ENCODE peak calls at places on chromosome 12, in eight cellular contexts. One of them, this sample, is unnamed.

GRCh38 chr12:122147514-122148290 is 26.3 kb downstream of the IL31 start:
- DNase-seq in Kasumi-1: no peak
- DNase-seq in stimulated activated CD8-positive, alpha-beta memory T cell treated with anti-CD3 and anti-CD28 coated beads, Interleukin-15, amount 100 ng/mL, for 24 hours: no peak
- DNase-seq in activated naive CD8-positive, alpha-beta T cell treated with anti-CD3 and anti-CD28 coated beads, Interleukin-2, amount 50 U/mL, for 24 hours: no peak
- DNase-seq in NCI-H2171 treated with DMSO at 0.1 percent for 48 hours: no peak
- DNase-seq in activated T-cell treated with anti-CD3 and anti-CD28 coated beads, Interleukin-2, amount 50 U/mL, for 72 hours: no peak
- DNase-seq in mucosa of gallbladder: no peak
- DNase-seq in NT2/D1: no peak
- DNase-seq in this sample: no peak

GRCh38 chr12:104457746-104458644 is 1.2 kb downstream of the CHST11 start:
- DNase-seq in Kasumi-1: no peak
- DNase-seq in stimulated activated CD8-positive, alpha-beta memory T cell treated with anti-CD3 and anti-CD28 coated beads, Interleukin-15, amount 100 ng/mL, for 24 hours: peak
- DNase-seq in activated naive CD8-positive, alpha-beta T cell treated with anti-CD3 and anti-CD28 coated beads, Interleukin-2, amount 50 U/mL, for 24 hours: peak
- DNase-seq in NCI-H2171 treated with DMSO at 0.1 percent for 48 hours: peak
- DNase-seq in activated T-cell treated with anti-CD3 and anti-CD28 coated beads, Interleukin-2, amount 50 U/mL, for 72 hours: peak
- DNase-seq in mucosa of gallbladder: peak
- DNase-seq in NT2/D1: no peak
- DNase-seq in this sample: no peak

GRCh38 chr12:38775457-38775856 is 129.9 kb downstream of the CPNE8 start:
- DNase-seq in Kasumi-1: no peak
- DNase-seq in stimulated activated CD8-positive, alpha-beta memory T cell treated with anti-CD3 and anti-CD28 coated beads, Interleukin-15, amount 100 ng/mL, for 24 hours: no peak
- DNase-seq in activated naive CD8-positive, alpha-beta T cell treated with anti-CD3 and anti-CD28 coated beads, Interleukin-2, amount 50 U/mL, for 24 hours: no peak
- DNase-seq in NCI-H2171 treated with DMSO at 0.1 percent for 48 hours: no peak
- DNase-seq in activated T-cell treated with anti-CD3 and anti-CD28 coated beads, Interleukin-2, amount 50 U/mL, for 72 hours: no peak
- DNase-seq in mucosa of gallbladder: no peak
- DNase-seq in NT2/D1: no peak
- DNase-seq in this sample: no peak

GRCh38 chr12:4997939-4998338 is 45.7 kb upstream of the KCNA5 start:
- DNase-seq in Kasumi-1: no peak
- DNase-seq in stimulated activated CD8-positive, alpha-beta memory T cell treated with anti-CD3 and anti-CD28 coated beads, Interleukin-15, amount 100 ng/mL, for 24 hours: no peak
- DNase-seq in activated naive CD8-positive, alpha-beta T cell treated with anti-CD3 and anti-CD28 coated beads, Interleukin-2, amount 50 U/mL, for 24 hours: no peak
- DNase-seq in NCI-H2171 treated with DMSO at 0.1 percent for 48 hours: no peak
- DNase-seq in activated T-cell treated with anti-CD3 and anti-CD28 coated beads, Interleukin-2, amount 50 U/mL, for 72 hours: no peak
- DNase-seq in mucosa of gallbladder: no peak
- DNase-seq in NT2/D1: no peak
- DNase-seq in this sample: no peak

GRCh38 chr12:94404854-94405253 is 54.8 kb downstream of the CEP83 start:
- DNase-seq in Kasumi-1: no peak
- DNase-seq in stimulated activated CD8-positive, alpha-beta memory T cell treated with anti-CD3 and anti-CD28 coated beads, Interleukin-15, amount 100 ng/mL, for 24 hours: no peak
- DNase-seq in activated naive CD8-positive, alpha-beta T cell treated with anti-CD3 and anti-CD28 coated beads, Interleukin-2, amount 50 U/mL, for 24 hours: no peak
- DNase-seq in NCI-H2171 treated with DMSO at 0.1 percent for 48 hours: peak
- DNase-seq in activated T-cell treated with anti-CD3 and anti-CD28 coated beads, Interleukin-2, amount 50 U/mL, for 72 hours: no peak
- DNase-seq in mucosa of gallbladder: no peak
- DNase-seq in NT2/D1: no peak
- DNase-seq in this sample: no peak

GRCh38 chr12:42143401-42144173 is 1.1 kb downstream of the GXYLT1 start:
- DNase-seq in Kasumi-1: peak
- DNase-seq in stimulated activated CD8-positive, alpha-beta memory T cell treated with anti-CD3 and anti-CD28 coated beads, Interleukin-15, amount 100 ng/mL, for 24 hours: no peak
- DNase-seq in activated naive CD8-positive, alpha-beta T cell treated with anti-CD3 and anti-CD28 coated beads, Interleukin-2, amount 50 U/mL, for 24 hours: no peak
- DNase-seq in NCI-H2171 treated with DMSO at 0.1 percent for 48 hours: peak
- DNase-seq in activated T-cell treated with anti-CD3 and anti-CD28 coated beads, Interleukin-2, amount 50 U/mL, for 72 hours: no peak
- DNase-seq in mucosa of gallbladder: no peak
- DNase-seq in NT2/D1: no peak
- DNase-seq in this sample: no peak

GRCh38 chr12:97960741-97961608 is 498.4 kb downstream of the RMST start:
- DNase-seq in Kasumi-1: peak
- DNase-seq in stimulated activated CD8-positive, alpha-beta memory T cell treated with anti-CD3 and anti-CD28 coated beads, Interleukin-15, amount 100 ng/mL, for 24 hours: no peak
- DNase-seq in activated naive CD8-positive, alpha-beta T cell treated with anti-CD3 and anti-CD28 coated beads, Interleukin-2, amount 50 U/mL, for 24 hours: peak
- DNase-seq in NCI-H2171 treated with DMSO at 0.1 percent for 48 hours: peak
- DNase-seq in activated T-cell treated with anti-CD3 and anti-CD28 coated beads, Interleukin-2, amount 50 U/mL, for 72 hours: peak
- DNase-seq in mucosa of gallbladder: peak
- DNase-seq in NT2/D1: peak
- DNase-seq in this sample: no peak

GRCh38 chr12:108689314-108690190 is 41.8 kb downstream of the CORO1C start:
- DNase-seq in Kasumi-1: peak
- DNase-seq in stimulated activated CD8-positive, alpha-beta memory T cell treated with anti-CD3 and anti-CD28 coated beads, Interleukin-15, amount 100 ng/mL, for 24 hours: no peak
- DNase-seq in activated naive CD8-positive, alpha-beta T cell treated with anti-CD3 and anti-CD28 coated beads, Interleukin-2, amount 50 U/mL, for 24 hours: peak
- DNase-seq in NCI-H2171 treated with DMSO at 0.1 percent for 48 hours: no peak
- DNase-seq in activated T-cell treated with anti-CD3 and anti-CD28 coated beads, Interleukin-2, amount 50 U/mL, for 72 hours: peak
- DNase-seq in mucosa of gallbladder: peak
- DNase-seq in NT2/D1: no peak
- DNase-seq in this sample: no peak

GRCh38 chr12:89971880-89972279 is 263.2 kb upstream of the ATP2B1 start:
- DNase-seq in Kasumi-1: no peak
- DNase-seq in stimulated activated CD8-positive, alpha-beta memory T cell treated with anti-CD3 and anti-CD28 coated beads, Interleukin-15, amount 100 ng/mL, for 24 hours: no peak
- DNase-seq in activated naive CD8-positive, alpha-beta T cell treated with anti-CD3 and anti-CD28 coated beads, Interleukin-2, amount 50 U/mL, for 24 hours: no peak
- DNase-seq in NCI-H2171 treated with DMSO at 0.1 percent for 48 hours: no peak
- DNase-seq in activated T-cell treated with anti-CD3 and anti-CD28 coated beads, Interleukin-2, amount 50 U/mL, for 72 hours: no peak
- DNase-seq in mucosa of gallbladder: peak
- DNase-seq in NT2/D1: no peak
- DNase-seq in this sample: no peak

GRCh38 chr12:124002021-124002640 is 29.1 kb downstream of the ZNF664 start:
- DNase-seq in Kasumi-1: no peak
- DNase-seq in stimulated activated CD8-positive, alpha-beta memory T cell treated with anti-CD3 and anti-CD28 coated beads, Interleukin-15, amount 100 ng/mL, for 24 hours: no peak
- DNase-seq in activated naive CD8-positive, alpha-beta T cell treated with anti-CD3 and anti-CD28 coated beads, Interleukin-2, amount 50 U/mL, for 24 hours: no peak
- DNase-seq in NCI-H2171 treated with DMSO at 0.1 percent for 48 hours: no peak
- DNase-seq in activated T-cell treated with anti-CD3 and anti-CD28 coated beads, Interleukin-2, amount 50 U/mL, for 72 hours: no peak
- DNase-seq in mucosa of gallbladder: no peak
- DNase-seq in NT2/D1: no peak
- DNase-seq in this sample: no peak

GRCh38 chr12:12714276-12715001 is 2.7 kb upstream of the CDKN1B start:
- DNase-seq in Kasumi-1: no peak
- DNase-seq in stimulated activated CD8-positive, alpha-beta memory T cell treated with anti-CD3 and anti-CD28 coated beads, Interleukin-15, amount 100 ng/mL, for 24 hours: no peak
- DNase-seq in activated naive CD8-positive, alpha-beta T cell treated with anti-CD3 and anti-CD28 coated beads, Interleukin-2, amount 50 U/mL, for 24 hours: peak
- DNase-seq in NCI-H2171 treated with DMSO at 0.1 percent for 48 hours: peak
- DNase-seq in activated T-cell treated with anti-CD3 and anti-CD28 coated beads, Interleukin-2, amount 50 U/mL, for 72 hours: peak
- DNase-seq in mucosa of gallbladder: no peak
- DNase-seq in NT2/D1: no peak
- DNase-seq in this sample: no peak

GRCh38 chr12:3077572-3078081 is 448 bp downstream of the TSPAN9 start:
- DNase-seq in Kasumi-1: no peak
- DNase-seq in stimulated activated CD8-positive, alpha-beta memory T cell treated with anti-CD3 and anti-CD28 coated beads, Interleukin-15, amount 100 ng/mL, for 24 hours: no peak
- DNase-seq in activated naive CD8-positive, alpha-beta T cell treated with anti-CD3 and anti-CD28 coated beads, Interleukin-2, amount 50 U/mL, for 24 hours: no peak
- DNase-seq in NCI-H2171 treated with DMSO at 0.1 percent for 48 hours: peak
- DNase-seq in activated T-cell treated with anti-CD3 and anti-CD28 coated beads, Interleukin-2, amount 50 U/mL, for 72 hours: no peak
- DNase-seq in mucosa of gallbladder: peak
- DNase-seq in NT2/D1: no peak
- DNase-seq in this sample: no peak

GRCh38 chr12:77841467-77842054 is 10.9 kb downstream of the NAV3 start:
- DNase-seq in Kasumi-1: no peak
- DNase-seq in stimulated activated CD8-positive, alpha-beta memory T cell treated with anti-CD3 and anti-CD28 coated beads, Interleukin-15, amount 100 ng/mL, for 24 hours: no peak
- DNase-seq in activated naive CD8-positive, alpha-beta T cell treated with anti-CD3 and anti-CD28 coated beads, Interleukin-2, amount 50 U/mL, for 24 hours: no peak
- DNase-seq in NCI-H2171 treated with DMSO at 0.1 percent for 48 hours: no peak
- DNase-seq in activated T-cell treated with anti-CD3 and anti-CD28 coated beads, Interleukin-2, amount 50 U/mL, for 72 hours: no peak
- DNase-seq in mucosa of gallbladder: no peak
- DNase-seq in NT2/D1: no peak
- DNase-seq in this sample: no peak

GRCh38 chr12:119808441-119808840 is 68.7 kb downstream of the CIT start:
- DNase-seq in Kasumi-1: no peak
- DNase-seq in stimulated activated CD8-positive, alpha-beta memory T cell treated with anti-CD3 and anti-CD28 coated beads, Interleukin-15, amount 100 ng/mL, for 24 hours: no peak
- DNase-seq in activated naive CD8-positive, alpha-beta T cell treated with anti-CD3 and anti-CD28 coated beads, Interleukin-2, amount 50 U/mL, for 24 hours: no peak
- DNase-seq in NCI-H2171 treated with DMSO at 0.1 percent for 48 hours: no peak
- DNase-seq in activated T-cell treated with anti-CD3 and anti-CD28 coated beads, Interleukin-2, amount 50 U/mL, for 72 hours: no peak
- DNase-seq in mucosa of gallbladder: no peak
- DNase-seq in NT2/D1: no peak
- DNase-seq in this sample: no peak

GRCh38 chr12:109757671-109758265 is 44.1 kb downstream of the FAM222A start:
- DNase-seq in Kasumi-1: no peak
- DNase-seq in stimulated activated CD8-positive, alpha-beta memory T cell treated with anti-CD3 and anti-CD28 coated beads, Interleukin-15, amount 100 ng/mL, for 24 hours: no peak
- DNase-seq in activated naive CD8-positive, alpha-beta T cell treated with anti-CD3 and anti-CD28 coated beads, Interleukin-2, amount 50 U/mL, for 24 hours: no peak
- DNase-seq in NCI-H2171 treated with DMSO at 0.1 percent for 48 hours: no peak
- DNase-seq in activated T-cell treated with anti-CD3 and anti-CD28 coated beads, Interleukin-2, amount 50 U/mL, for 72 hours: no peak
- DNase-seq in mucosa of gallbladder: no peak
- DNase-seq in NT2/D1: no peak
- DNase-seq in this sample: no peak

GRCh38 chr12:90015228-90015627 is 306.6 kb upstream of the ATP2B1 start:
- DNase-seq in Kasumi-1: no peak
- DNase-seq in stimulated activated CD8-positive, alpha-beta memory T cell treated with anti-CD3 and anti-CD28 coated beads, Interleukin-15, amount 100 ng/mL, for 24 hours: no peak
- DNase-seq in activated naive CD8-positive, alpha-beta T cell treated with anti-CD3 and anti-CD28 coated beads, Interleukin-2, amount 50 U/mL, for 24 hours: no peak
- DNase-seq in NCI-H2171 treated with DMSO at 0.1 percent for 48 hours: no peak
- DNase-seq in activated T-cell treated with anti-CD3 and anti-CD28 coated beads, Interleukin-2, amount 50 U/mL, for 72 hours: no peak
- DNase-seq in mucosa of gallbladder: no peak
- DNase-seq in NT2/D1: no peak
- DNase-seq in this sample: no peak

GRCh38 chr12:98743362-98743953 is 98.4 kb downstream of the APAF1 start:
- DNase-seq in Kasumi-1: peak
- DNase-seq in stimulated activated CD8-positive, alpha-beta memory T cell treated with anti-CD3 and anti-CD28 coated beads, Interleukin-15, amount 100 ng/mL, for 24 hours: no peak
- DNase-seq in activated naive CD8-positive, alpha-beta T cell treated with anti-CD3 and anti-CD28 coated beads, Interleukin-2, amount 50 U/mL, for 24 hours: peak
- DNase-seq in NCI-H2171 treated with DMSO at 0.1 percent for 48 hours: no peak
- DNase-seq in activated T-cell treated with anti-CD3 and anti-CD28 coated beads, Interleukin-2, amount 50 U/mL, for 72 hours: peak
- DNase-seq in mucosa of gallbladder: no peak
- DNase-seq in NT2/D1: peak
- DNase-seq in this sample: no peak

GRCh38 chr12:58584885-58585284 is 335.4 kb downstream of the LRIG3 start:
- DNase-seq in Kasumi-1: no peak
- DNase-seq in stimulated activated CD8-positive, alpha-beta memory T cell treated with anti-CD3 and anti-CD28 coated beads, Interleukin-15, amount 100 ng/mL, for 24 hours: no peak
- DNase-seq in activated naive CD8-positive, alpha-beta T cell treated with anti-CD3 and anti-CD28 coated beads, Interleukin-2, amount 50 U/mL, for 24 hours: no peak
- DNase-seq in NCI-H2171 treated with DMSO at 0.1 percent for 48 hours: peak
- DNase-seq in activated T-cell treated with anti-CD3 and anti-CD28 coated beads, Interleukin-2, amount 50 U/mL, for 72 hours: no peak
- DNase-seq in mucosa of gallbladder: no peak
- DNase-seq in NT2/D1: no peak
- DNase-seq in this sample: no peak

GRCh38 chr12:524167-524951 is 64.6 kb downstream of the B4GALNT3 start:
- DNase-seq in Kasumi-1: no peak
- DNase-seq in stimulated activated CD8-positive, alpha-beta memory T cell treated with anti-CD3 and anti-CD28 coated beads, Interleukin-15, amount 100 ng/mL, for 24 hours: no peak
- DNase-seq in activated naive CD8-positive, alpha-beta T cell treated with anti-CD3 and anti-CD28 coated beads, Interleukin-2, amount 50 U/mL, for 24 hours: no peak
- DNase-seq in NCI-H2171 treated with DMSO at 0.1 percent for 48 hours: peak
- DNase-seq in activated T-cell treated with anti-CD3 and anti-CD28 coated beads, Interleukin-2, amount 50 U/mL, for 72 hours: no peak
- DNase-seq in mucosa of gallbladder: peak
- DNase-seq in NT2/D1: no peak
- DNase-seq in this sample: no peak

GRCh38 chr12:75724913-75725312 is 213.5 kb upstream of the KRR1 start:
- DNase-seq in Kasumi-1: no peak
- DNase-seq in stimulated activated CD8-positive, alpha-beta memory T cell treated with anti-CD3 and anti-CD28 coated beads, Interleukin-15, amount 100 ng/mL, for 24 hours: no peak
- DNase-seq in activated naive CD8-positive, alpha-beta T cell treated with anti-CD3 and anti-CD28 coated beads, Interleukin-2, amount 50 U/mL, for 24 hours: no peak
- DNase-seq in NCI-H2171 treated with DMSO at 0.1 percent for 48 hours: peak
- DNase-seq in activated T-cell treated with anti-CD3 and anti-CD28 coated beads, Interleukin-2, amount 50 U/mL, for 72 hours: no peak
- DNase-seq in mucosa of gallbladder: peak
- DNase-seq in NT2/D1: no peak
- DNase-seq in this sample: no peak

GRCh38 chr12:88431245-88431644 is 149.0 kb downstream of the KITLG start:
- DNase-seq in Kasumi-1: no peak
- DNase-seq in stimulated activated CD8-positive, alpha-beta memory T cell treated with anti-CD3 and anti-CD28 coated beads, Interleukin-15, amount 100 ng/mL, for 24 hours: no peak
- DNase-seq in activated naive CD8-positive, alpha-beta T cell treated with anti-CD3 and anti-CD28 coated beads, Interleukin-2, amount 50 U/mL, for 24 hours: no peak
- DNase-seq in NCI-H2171 treated with DMSO at 0.1 percent for 48 hours: no peak
- DNase-seq in activated T-cell treated with anti-CD3 and anti-CD28 coated beads, Interleukin-2, amount 50 U/mL, for 72 hours: no peak
- DNase-seq in mucosa of gallbladder: no peak
- DNase-seq in NT2/D1: no peak
- DNase-seq in this sample: no peak

GRCh38 chr12:32533971-32534590 is 134.7 kb downstream of the FGD4 start:
- DNase-seq in Kasumi-1: no peak
- DNase-seq in stimulated activated CD8-positive, alpha-beta memory T cell treated with anti-CD3 and anti-CD28 coated beads, Interleukin-15, amount 100 ng/mL, for 24 hours: no peak
- DNase-seq in activated naive CD8-positive, alpha-beta T cell treated with anti-CD3 and anti-CD28 coated beads, Interleukin-2, amount 50 U/mL, for 24 hours: no peak
- DNase-seq in NCI-H2171 treated with DMSO at 0.1 percent for 48 hours: no peak
- DNase-seq in activated T-cell treated with anti-CD3 and anti-CD28 coated beads, Interleukin-2, amount 50 U/mL, for 72 hours: no peak
- DNase-seq in mucosa of gallbladder: peak
- DNase-seq in NT2/D1: peak
- DNase-seq in this sample: no peak

GRCh38 chr12:105587237-105587636 is 256.7 kb downstream of the C12orf75 start:
- DNase-seq in Kasumi-1: no peak
- DNase-seq in stimulated activated CD8-positive, alpha-beta memory T cell treated with anti-CD3 and anti-CD28 coated beads, Interleukin-15, amount 100 ng/mL, for 24 hours: no peak
- DNase-seq in activated naive CD8-positive, alpha-beta T cell treated with anti-CD3 and anti-CD28 coated beads, Interleukin-2, amount 50 U/mL, for 24 hours: no peak
- DNase-seq in NCI-H2171 treated with DMSO at 0.1 percent for 48 hours: no peak
- DNase-seq in activated T-cell treated with anti-CD3 and anti-CD28 coated beads, Interleukin-2, amount 50 U/mL, for 72 hours: no peak
- DNase-seq in mucosa of gallbladder: no peak
- DNase-seq in NT2/D1: no peak
- DNase-seq in this sample: no peak

GRCh38 chr12:66898700-66899469 is 220.0 kb upstream of the GRIP1 start:
- DNase-seq in Kasumi-1: no peak
- DNase-seq in stimulated activated CD8-positive, alpha-beta memory T cell treated with anti-CD3 and anti-CD28 coated beads, Interleukin-15, amount 100 ng/mL, for 24 hours: no peak
- DNase-seq in activated naive CD8-positive, alpha-beta T cell treated with anti-CD3 and anti-CD28 coated beads, Interleukin-2, amount 50 U/mL, for 24 hours: no peak
- DNase-seq in NCI-H2171 treated with DMSO at 0.1 percent for 48 hours: peak
- DNase-seq in activated T-cell treated with anti-CD3 and anti-CD28 coated beads, Interleukin-2, amount 50 U/mL, for 72 hours: no peak
- DNase-seq in mucosa of gallbladder: no peak
- DNase-seq in NT2/D1: no peak
- DNase-seq in this sample: no peak

GRCh38 chr12:6314776-6315175 is 4.3 kb downstream of the PLEKHG6 start:
- DNase-seq in Kasumi-1: no peak
- DNase-seq in stimulated activated CD8-positive, alpha-beta memory T cell treated with anti-CD3 and anti-CD28 coated beads, Interleukin-15, amount 100 ng/mL, for 24 hours: no peak
- DNase-seq in activated naive CD8-positive, alpha-beta T cell treated with anti-CD3 and anti-CD28 coated beads, Interleukin-2, amount 50 U/mL, for 24 hours: no peak
- DNase-seq in NCI-H2171 treated with DMSO at 0.1 percent for 48 hours: no peak
- DNase-seq in activated T-cell treated with anti-CD3 and anti-CD28 coated beads, Interleukin-2, amount 50 U/mL, for 72 hours: no peak
- DNase-seq in mucosa of gallbladder: no peak
- DNase-seq in NT2/D1: no peak
- DNase-seq in this sample: no peak

GRCh38 chr12:65670775-65671174 is 153.5 kb upstream of the HMGA2 start:
- DNase-seq in Kasumi-1: no peak
- DNase-seq in stimulated activated CD8-positive, alpha-beta memory T cell treated with anti-CD3 and anti-CD28 coated beads, Interleukin-15, amount 100 ng/mL, for 24 hours: no peak
- DNase-seq in activated naive CD8-positive, alpha-beta T cell treated with anti-CD3 and anti-CD28 coated beads, Interleukin-2, amount 50 U/mL, for 24 hours: no peak
- DNase-seq in NCI-H2171 treated with DMSO at 0.1 percent for 48 hours: no peak
- DNase-seq in activated T-cell treated with anti-CD3 and anti-CD28 coated beads, Interleukin-2, amount 50 U/mL, for 72 hours: no peak
- DNase-seq in mucosa of gallbladder: no peak
- DNase-seq in NT2/D1: no peak
- DNase-seq in this sample: no peak

GRCh38 chr12:52009081-52009751 is 2.5 kb downstream of the TAMALIN start:
- DNase-seq in Kasumi-1: no peak
- DNase-seq in stimulated activated CD8-positive, alpha-beta memory T cell treated with anti-CD3 and anti-CD28 coated beads, Interleukin-15, amount 100 ng/mL, for 24 hours: no peak
- DNase-seq in activated naive CD8-positive, alpha-beta T cell treated with anti-CD3 and anti-CD28 coated beads, Interleukin-2, amount 50 U/mL, for 24 hours: no peak
- DNase-seq in NCI-H2171 treated with DMSO at 0.1 percent for 48 hours: no peak
- DNase-seq in activated T-cell treated with anti-CD3 and anti-CD28 coated beads, Interleukin-2, amount 50 U/mL, for 72 hours: no peak
- DNase-seq in mucosa of gallbladder: no peak
- DNase-seq in NT2/D1: no peak
- DNase-seq in this sample: no peak

GRCh38 chr12:104686196-104686595 is 229.4 kb downstream of the CHST11 start:
- DNase-seq in Kasumi-1: no peak
- DNase-seq in stimulated activated CD8-positive, alpha-beta memory T cell treated with anti-CD3 and anti-CD28 coated beads, Interleukin-15, amount 100 ng/mL, for 24 hours: no peak
- DNase-seq in activated naive CD8-positive, alpha-beta T cell treated with anti-CD3 and anti-CD28 coated beads, Interleukin-2, amount 50 U/mL, for 24 hours: no peak
- DNase-seq in NCI-H2171 treated with DMSO at 0.1 percent for 48 hours: peak
- DNase-seq in activated T-cell treated with anti-CD3 and anti-CD28 coated beads, Interleukin-2, amount 50 U/mL, for 72 hours: no peak
- DNase-seq in mucosa of gallbladder: no peak
- DNase-seq in NT2/D1: no peak
- DNase-seq in this sample: no peak

GRCh38 chr12:81340910-81341309 is 263.0 kb downstream of the ACSS3 start:
- DNase-seq in Kasumi-1: no peak
- DNase-seq in stimulated activated CD8-positive, alpha-beta memory T cell treated with anti-CD3 and anti-CD28 coated beads, Interleukin-15, amount 100 ng/mL, for 24 hours: no peak
- DNase-seq in activated naive CD8-positive, alpha-beta T cell treated with anti-CD3 and anti-CD28 coated beads, Interleukin-2, amount 50 U/mL, for 24 hours: no peak
- DNase-seq in NCI-H2171 treated with DMSO at 0.1 percent for 48 hours: no peak
- DNase-seq in activated T-cell treated with anti-CD3 and anti-CD28 coated beads, Interleukin-2, amount 50 U/mL, for 72 hours: no peak
- DNase-seq in mucosa of gallbladder: no peak
- DNase-seq in NT2/D1: no peak
- DNase-seq in this sample: no peak

GRCh38 chr12:113165521-113166450 is 16.3 kb downstream of the CFAP73 start:
- DNase-seq in Kasumi-1: no peak
- DNase-seq in stimulated activated CD8-positive, alpha-beta memory T cell treated with anti-CD3 and anti-CD28 coated beads, Interleukin-15, amount 100 ng/mL, for 24 hours: no peak
- DNase-seq in activated naive CD8-positive, alpha-beta T cell treated with anti-CD3 and anti-CD28 coated beads, Interleukin-2, amount 50 U/mL, for 24 hours: no peak
- DNase-seq in NCI-H2171 treated with DMSO at 0.1 percent for 48 hours: no peak
- DNase-seq in activated T-cell treated with anti-CD3 and anti-CD28 coated beads, Interleukin-2, amount 50 U/mL, for 72 hours: no peak
- DNase-seq in mucosa of gallbladder: no peak
- DNase-seq in NT2/D1: no peak
- DNase-seq in this sample: no peak

GRCh38 chr12:16344269-16344668 is 3.2 kb upstream of the MGST1 start:
- DNase-seq in Kasumi-1: no peak
- DNase-seq in stimulated activated CD8-positive, alpha-beta memory T cell treated with anti-CD3 and anti-CD28 coated beads, Interleukin-15, amount 100 ng/mL, for 24 hours: no peak
- DNase-seq in activated naive CD8-positive, alpha-beta T cell treated with anti-CD3 and anti-CD28 coated beads, Interleukin-2, amount 50 U/mL, for 24 hours: no peak
- DNase-seq in NCI-H2171 treated with DMSO at 0.1 percent for 48 hours: no peak
- DNase-seq in activated T-cell treated with anti-CD3 and anti-CD28 coated beads, Interleukin-2, amount 50 U/mL, for 72 hours: no peak
- DNase-seq in mucosa of gallbladder: no peak
- DNase-seq in NT2/D1: no peak
- DNase-seq in this sample: no peak

GRCh38 chr12:124336184-124336437 is 41.2 kb downstream of the RFLNA start:
- DNase-seq in Kasumi-1: no peak
- DNase-seq in stimulated activated CD8-positive, alpha-beta memory T cell treated with anti-CD3 and anti-CD28 coated beads, Interleukin-15, amount 100 ng/mL, for 24 hours: no peak
- DNase-seq in activated naive CD8-positive, alpha-beta T cell treated with anti-CD3 and anti-CD28 coated beads, Interleukin-2, amount 50 U/mL, for 24 hours: no peak
- DNase-seq in NCI-H2171 treated with DMSO at 0.1 percent for 48 hours: no peak
- DNase-seq in activated T-cell treated with anti-CD3 and anti-CD28 coated beads, Interleukin-2, amount 50 U/mL, for 72 hours: no peak
- DNase-seq in mucosa of gallbladder: no peak
- DNase-seq in NT2/D1: no peak
- DNase-seq in this sample: no peak

GRCh38 chr12:41536813-41537490 is 348.8 kb downstream of the PDZRN4 start:
- DNase-seq in Kasumi-1: no peak
- DNase-seq in stimulated activated CD8-positive, alpha-beta memory T cell treated with anti-CD3 and anti-CD28 coated beads, Interleukin-15, amount 100 ng/mL, for 24 hours: no peak
- DNase-seq in activated naive CD8-positive, alpha-beta T cell treated with anti-CD3 and anti-CD28 coated beads, Interleukin-2, amount 50 U/mL, for 24 hours: no peak
- DNase-seq in NCI-H2171 treated with DMSO at 0.1 percent for 48 hours: no peak
- DNase-seq in activated T-cell treated with anti-CD3 and anti-CD28 coated beads, Interleukin-2, amount 50 U/mL, for 72 hours: no peak
- DNase-seq in mucosa of gallbladder: no peak
- DNase-seq in NT2/D1: no peak
- DNase-seq in this sample: no peak

GRCh38 chr12:86173044-86173443 is 83.1 kb downstream of the MGAT4C start:
- DNase-seq in Kasumi-1: no peak
- DNase-seq in stimulated activated CD8-positive, alpha-beta memory T cell treated with anti-CD3 and anti-CD28 coated beads, Interleukin-15, amount 100 ng/mL, for 24 hours: no peak
- DNase-seq in activated naive CD8-positive, alpha-beta T cell treated with anti-CD3 and anti-CD28 coated beads, Interleukin-2, amount 50 U/mL, for 24 hours: no peak
- DNase-seq in NCI-H2171 treated with DMSO at 0.1 percent for 48 hours: no peak
- DNase-seq in activated T-cell treated with anti-CD3 and anti-CD28 coated beads, Interleukin-2, amount 50 U/mL, for 72 hours: no peak
- DNase-seq in mucosa of gallbladder: no peak
- DNase-seq in NT2/D1: no peak
- DNase-seq in this sample: no peak

This sample was measured in SIG-M5.